ENCODE peak calls at places on chromosome 10, in seven cellular contexts. Q, H, P, N, V, I and R are unnamed samples.

GRCh38 chr10:17734432-17735110 is 17.4 kb upstream of the TMEM236 start:
- DNase-seq in V (no peak), P (no peak), Q (no peak), N (no peak), H (no peak), I (no peak), R (no peak)

GRCh38 chr10:47379901-47380300 is 4.2 kb downstream of the ZNF488 start:
- DNase-seq in Q (no peak), H (no peak), I (no peak), N (no peak), P (peak), V (no peak), R (no peak)

GRCh38 chr10:13808556-13809391 is 222.0 kb downstream of the PRPF18 start:
- DNase-seq in Q (no peak), I (no peak), P (no peak), H (no peak), N (no peak), V (no peak), R (no peak)

GRCh38 chr10:84139126-84140035 is at the start of gene GHITM:
- DNase-seq in Q (peak), I (peak), V (peak), N (peak), P (peak), H (peak), R (peak)

GRCh38 chr10:83605783-83606182 is 533.5 kb upstream of the GHITM start:
- DNase-seq in Q (no peak), I (no peak), H (no peak), N (no peak), V (no peak), P (no peak), R (no peak)

GRCh38 chr10:67115972-67116371 is 190.1 kb downstream of the LRRTM3 start:
- DNase-seq in N (no peak), P (no peak), I (peak), Q (no peak), V (no peak), H (no peak), R (no peak)

GRCh38 chr10:114487815-114488536 is 83.7 kb upstream of the AFAP1L2 start:
- DNase-seq in I (peak), Q (no peak), N (no peak), P (no peak), H (no peak), V (no peak), R (peak)

GRCh38 chr10:3623746-3624145 is 161.3 kb downstream of the KLF6 start:
- DNase-seq in V (no peak), H (no peak), N (no peak), P (no peak), I (peak), Q (peak), R (peak)

GRCh38 chr10:588246-589165 is 101.0 kb downstream of the DIP2C start:
- DNase-seq in N (peak), V (no peak), P (no peak), H (peak), Q (peak), I (peak), R (no peak)

GRCh38 chr10:62501547-62501946 is 127.4 kb downstream of the ZNF365 start:
- DNase-seq in V (no peak), N (no peak), H (no peak), P (no peak), Q (peak), I (no peak), R (peak)

GRCh38 chr10:130190065-130190736 is 54.0 kb downstream of the GLRX3 start:
- DNase-seq in P (peak), V (peak), I (peak), Q (peak), H (peak), N (peak), R (peak)

GRCh38 chr10:1078668-1079067 is 22.5 kb downstream of the WDR37 start:
- DNase-seq in I (no peak), H (no peak), P (no peak), V (no peak), N (no peak), Q (no peak), R (no peak)

GRCh38 chr10:18650618-18651017 is 769 bp downstream of the NSUN6 start:
- DNase-seq in P (no peak), H (no peak), Q (peak), I (no peak), N (no peak), V (no peak), R (no peak)

GRCh38 chr10:43230909-43231522 is 35.8 kb downstream of the RASGEF1A start:
- DNase-seq in P (no peak), N (peak), V (no peak), H (peak), I (no peak), Q (no peak), R (no peak)

GRCh38 chr10:13340626-13341370 is 7.3 kb downstream of the SEPHS1 start:
- DNase-seq in V (no peak), Q (no peak), N (no peak), P (no peak), I (no peak), H (no peak), R (no peak)

GRCh38 chr10:69655124-69655867 is 25.2 kb downstream of the FAM241B start:
- DNase-seq in V (no peak), I (no peak), N (no peak), H (no peak), Q (no peak), P (peak), R (no peak)

GRCh38 chr10:28177944-28178637 is 124.8 kb downstream of the MPP7 start:
- DNase-seq in Q (peak), I (no peak), V (no peak), N (no peak), P (no peak), H (no peak), R (peak)

GRCh38 chr10:11521860-11522259 is 89.6 kb downstream of the USP6NL start:
- DNase-seq in P (no peak), H (no peak), V (no peak), I (no peak), N (no peak), Q (peak), R (no peak)

GRCh38 chr10:122142652-122143237 is 128.4 kb upstream of the BTBD16 start:
- DNase-seq in P (peak), Q (no peak), N (no peak), I (no peak), H (no peak), V (peak), R (no peak)

GRCh38 chr10:62093863-62094291 is 174.8 kb downstream of the RTKN2 start:
- DNase-seq in N (no peak), V (no peak), H (no peak), I (peak), Q (peak), P (no peak), R (peak)

GRCh38 chr10:69818676-69819239 is 17.1 kb downstream of the COL13A1 start:
- DNase-seq in N (no peak), V (no peak), P (no peak), H (no peak), Q (no peak), I (no peak), R (no peak)

GRCh38 chr10:128539784-128540759 is 413.8 kb upstream of the MKI67 start:
- DNase-seq in H (peak), V (no peak), Q (no peak), N (no peak), P (peak), I (no peak), R (no peak)

GRCh38 chr10:7505196-7505595 is 94.4 kb upstream of the SFMBT2 start:
- DNase-seq in P (no peak), I (no peak), V (no peak), H (no peak), N (no peak), Q (no peak), R (no peak)

GRCh38 chr10:73858013-73858708 is 16.2 kb downstream of the CAMK2G start:
- DNase-seq in I (no peak), Q (no peak), V (no peak), P (no peak), H (no peak), N (no peak), R (peak)

GRCh38 chr10:128274938-128275337 is 148.7 kb upstream of the MKI67 start:
- DNase-seq in V (no peak), P (no peak), H (no peak), I (no peak), Q (peak), N (peak), R (no peak)

GRCh38 chr10:52194188-52194587 is 119.9 kb upstream of the DKK1 start:
- DNase-seq in I (no peak), H (no peak), V (no peak), Q (no peak), N (no peak), P (no peak), R (no peak)

GRCh38 chr10:27041196-27041595 is 59.1 kb downstream of the ANKRD26 start:
- DNase-seq in V (no peak), I (no peak), H (no peak), Q (no peak), N (no peak), P (no peak), R (peak)

GRCh38 chr10:14383266-14383665 is 52.5 kb upstream of the FRMD4A start:
- DNase-seq in I (peak), H (no peak), Q (no peak), V (no peak), P (no peak), N (no peak), R (no peak)

GRCh38 chr10:4691776-4692175 is 134.2 kb upstream of the AKR1E2 start:
- DNase-seq in P (no peak), N (no peak), H (no peak), V (no peak), I (peak), Q (peak), R (peak)

GRCh38 chr10:86350897-86351296 is 15.7 kb downstream of the GRID1 start:
- DNase-seq in I (no peak), P (no peak), N (no peak), Q (no peak), V (no peak), H (no peak), R (no peak)

GRCh38 chr10:86348321-86349210 is 18.0 kb downstream of the GRID1 start:
- DNase-seq in N (no peak), I (no peak), Q (no peak), V (no peak), H (no peak), P (peak), R (no peak)

GRCh38 chr10:86349940-86350630 is 16.5 kb downstream of the GRID1 start:
- DNase-seq in I (no peak), P (no peak), V (no peak), Q (no peak), N (no peak), H (no peak), R (no peak)

GRCh38 chr10:86347856-86348255 is 18.7 kb downstream of the GRID1 start:
- DNase-seq in I (no peak), N (no peak), H (no peak), V (no peak), P (no peak), Q (no peak), R (no peak)

GRCh38 chr10:86349474-86349873 is 17.1 kb downstream of the GRID1 start:
- DNase-seq in N (no peak), P (peak), Q (no peak), H (no peak), V (peak), I (no peak), R (no peak)
- TF ChIP-seq CTCF in N (no peak), P (peak), Q (peak), H (no peak), V (peak), I (peak), R (peak)

GRCh38 chr10:88565072-88565471 is 18.0 kb downstream of the RNLS start:
- DNase-seq in N (no peak), Q (peak), H (no peak), V (peak), P (peak), I (no peak), R (peak)
- TF ChIP-seq CTCF in N (peak), Q (peak), H (peak), V (peak), P (peak), I (no peak), R (peak)

GRCh38 chr10:79981673-79982485 is 33.0 kb upstream of the SFTPD start:
- DNase-seq in I (no peak), N (peak), Q (peak), H (peak), V (peak), P (peak), R (peak)
- TF ChIP-seq CTCF in I (peak), N (peak), Q (no peak), H (peak), V (no peak), P (no peak), R (no peak)

GRCh38 chr10:126253613-126254002 is 134.7 kb downstream of the ADAM12 start:
- DNase-seq in V (no peak), H (no peak), Q (no peak), P (no peak), N (no peak), I (no peak), R (no peak)
- TF ChIP-seq CTCF in V (no peak), H (no peak), Q (no peak), P (no peak), N (no peak), I (no peak), R (no peak)

GRCh38 chr10:71427246-71427645 is 30.5 kb downstream of the CDH23 start:
- DNase-seq in H (no peak), Q (no peak), P (no peak), N (no peak), I (no peak), V (no peak), R (no peak)

GRCh38 chr10:71431945-71432905 is 35.5 kb downstream of the CDH23 start:
- DNase-seq in P (peak), V (peak), Q (no peak), I (no peak), H (no peak), N (no peak), R (no peak)

GRCh38 chr10:71431216-71431944 is 34.7 kb downstream of the CDH23 start:
- DNase-seq in I (no peak), H (no peak), Q (no peak), N (no peak), P (peak), V (no peak), R (no peak)

GRCh38 chr10:71429304-71429703 is 32.6 kb downstream of the CDH23 start:
- DNase-seq in P (no peak), I (no peak), N (no peak), H (no peak), Q (no peak), V (no peak), R (no peak)

DNA sequence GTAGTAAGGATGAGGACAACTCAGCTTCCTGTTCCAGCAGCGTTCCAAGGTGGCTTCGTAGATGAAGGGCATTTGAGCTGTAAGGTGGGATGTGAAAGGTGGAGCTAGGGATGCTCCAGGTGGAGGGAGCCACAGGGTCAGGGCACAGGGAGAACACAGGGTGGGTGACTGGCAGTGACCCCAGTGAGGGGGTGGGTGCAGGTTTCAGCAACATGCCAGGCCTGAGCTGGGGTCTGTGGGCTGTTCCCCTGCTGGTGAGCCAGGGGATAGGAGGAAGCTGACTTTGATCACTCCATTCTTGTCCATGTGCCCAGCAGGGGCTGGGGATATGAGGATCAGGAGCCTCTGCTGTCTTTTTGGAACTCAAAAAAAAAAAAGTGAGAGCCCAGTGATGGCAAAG is 33.2 kb downstream of the CDH23 start:
- DNase-seq in V (peak), Q (no peak), N (no peak), P (peak), H (no peak), I (no peak), R (no peak)
- TF ChIP-seq CTCF in V (no peak), Q (peak), N (no peak), P (peak), H (no peak), I (peak), R (peak)

GRCh38 chr10:95908450-95908849 is 675 bp downstream of the CC2D2B start:
- DNase-seq in I (no peak), H (no peak), P (no peak), V (no peak), N (no peak), Q (no peak), R (no peak)

GRCh38 chr10:95909591-95909990 is 1.8 kb downstream of the CC2D2B start:
- DNase-seq in N (no peak), I (no peak), Q (no peak), P (no peak), H (no peak), V (no peak), R (no peak)

GRCh38 chr10:95907454-95908253 is at the start of gene CC2D2B:
- DNase-seq in V (peak), Q (peak), H (peak), P (peak), N (peak), I (peak), R (peak)

GRCh38 chr10:95906675-95907453 is 911 bp upstream of the CC2D2B start:
- DNase-seq in Q (peak), H (peak), I (peak), P (peak), V (peak), N (peak), R (peak)
- TF ChIP-seq CTCF in Q (peak), H (no peak), I (peak), P (no peak), V (no peak), N (no peak), R (no peak)

GRCh38 chr10:25766687-25767221 is 167.3 kb upstream of the MYO3A start:
- DNase-seq in H (no peak), I (no peak), V (no peak), P (peak), N (no peak), Q (no peak), R (no peak)

GRCh38 chr10:25766213-25766612 is 167.8 kb upstream of the MYO3A start:
- DNase-seq in I (no peak), P (no peak), N (no peak), V (no peak), Q (no peak), H (no peak), R (no peak)

GRCh38 chr10:25768167-25768566 is 165.9 kb upstream of the MYO3A start:
- DNase-seq in Q (no peak), V (no peak), N (no peak), H (no peak), I (no peak), P (peak), R (no peak)
- TF ChIP-seq CTCF in Q (no peak), V (no peak), N (no peak), H (no peak), I (no peak), P (no peak), R (no peak)

GRCh38 chr10:9766762-9767161 is 1250.9 kb upstream of the CELF2 start:
- DNase-seq in V (no peak), H (no peak), I (no peak), P (no peak), N (no peak), Q (no peak), R (no peak)
- TF ChIP-seq CTCF in V (no peak), H (no peak), I (peak), P (no peak), N (no peak), Q (no peak), R (no peak)

GRCh38 chr10:97539523-97540200 is 32.9 kb upstream of the ANKRD2 start:
- DNase-seq in N (no peak), H (peak), P (no peak), Q (peak), V (no peak), I (peak), R (peak)
- TF ChIP-seq CTCF in N (no peak), H (no peak), P (peak), Q (peak), V (no peak), I (peak), R (peak)

GRCh38 chr10:101446071-101446470 is 92.1 kb downstream of the BTRC start:
- DNase-seq in V (no peak), P (no peak), I (no peak), Q (no peak), N (no peak), H (no peak), R (no peak)

GRCh38 chr10:101444499-101444898 is 90.5 kb downstream of the BTRC start:
- DNase-seq in P (no peak), H (no peak), I (no peak), N (no peak), V (no peak), Q (no peak), R (no peak)

GRCh38 chr10:101441539-101442455 is 87.8 kb downstream of the BTRC start:
- DNase-seq in Q (peak), H (peak), I (peak), V (peak), N (no peak), P (peak), R (peak)

GRCh38 chr10:101442456-101442800 is 88.5 kb downstream of the BTRC start:
- DNase-seq in V (no peak), H (no peak), P (no peak), N (no peak), I (no peak), Q (no peak), R (no peak)

GRCh38 chr10:101444058-101444457 is 90.1 kb downstream of the BTRC start:
- DNase-seq in H (no peak), P (no peak), I (no peak), V (peak), Q (peak), N (no peak), R (peak)
- TF ChIP-seq CTCF in H (no peak), P (peak), I (peak), V (peak), Q (peak), N (no peak), R (peak)